ENCODE peak calls at places on chromosome 15, in nine cellular contexts. Y, W, H, N, F, E, A, P and L are unnamed samples.
A peak's percentile ranks its signal among the peaks of the same experiment; 100 is the strongest.

GRCh38 chr15:68700395-68701123 is 120.1 kb downstream of the ANP32A start:
- DNase-seq in F (no peak), A (no peak), Y (peak; percentile 58), N (no peak), P (no peak), E (no peak), W (peak; percentile 81), H (no peak), L (peak; percentile 97)

GRCh38 chr15:95884276-95884675 is 446.2 kb upstream of the NR2F2 start:
- DNase-seq in W (no peak), P (no peak), Y (peak; percentile 60), F (no peak), H (no peak), A (peak; percentile 23), N (no peak), E (no peak), L (peak; percentile 19)

GRCh38 chr15:83305696-83306291 is 21.3 kb upstream of the BNC1 start:
- DNase-seq in F (peak; percentile 87), Y (peak; percentile 65), H (peak; percentile 89), E (no peak), W (peak; percentile 71), N (no peak), A (no peak), P (peak; percentile 83), L (peak; percentile 62)

GRCh38 chr15:44468713-44469385 is 41.4 kb downstream of the CTDSPL2 start:
- DNase-seq in Y (no peak), F (peak; percentile 58), E (no peak), N (no peak), P (peak; percentile 84), H (peak; percentile 42), W (no peak), A (no peak), L (peak; percentile 85)

GRCh38 chr15:68843425-68844311 is 23.0 kb upstream of the ANP32A start:
- DNase-seq in N (no peak), W (peak; percentile 23), E (peak; percentile 85), Y (peak; percentile 80), A (peak; percentile 45), P (no peak), H (no peak), F (peak; percentile 4), L (no peak)

GRCh38 chr15:41848595-41848994 is 9.9 kb downstream of the PLA2G4B start:
- DNase-seq in A (no peak), N (no peak), P (no peak), W (no peak), E (no peak), Y (no peak), F (no peak), H (no peak), L (no peak)

GRCh38 chr15:38627684-38628277 is 63.2 kb upstream of the RASGRP1 start:
- DNase-seq in Y (no peak), F (no peak), E (no peak), P (no peak), H (no peak), A (no peak), N (no peak), W (no peak), L (no peak)

GRCh38 chr15:48395532-48396011 is 64.3 kb downstream of the DUT start:
- DNase-seq in E (no peak), H (no peak), Y (no peak), N (no peak), W (no peak), A (no peak), P (peak; percentile 85), F (peak; percentile 10), L (peak; percentile 82)

GRCh38 chr15:24878153-24878552 is 76.6 kb upstream of the SNRPN start:
- DNase-seq in F (peak; percentile 36), N (no peak), W (no peak), H (no peak), P (peak; percentile 1), Y (no peak), A (no peak), E (no peak), L (no peak)

DNA sequence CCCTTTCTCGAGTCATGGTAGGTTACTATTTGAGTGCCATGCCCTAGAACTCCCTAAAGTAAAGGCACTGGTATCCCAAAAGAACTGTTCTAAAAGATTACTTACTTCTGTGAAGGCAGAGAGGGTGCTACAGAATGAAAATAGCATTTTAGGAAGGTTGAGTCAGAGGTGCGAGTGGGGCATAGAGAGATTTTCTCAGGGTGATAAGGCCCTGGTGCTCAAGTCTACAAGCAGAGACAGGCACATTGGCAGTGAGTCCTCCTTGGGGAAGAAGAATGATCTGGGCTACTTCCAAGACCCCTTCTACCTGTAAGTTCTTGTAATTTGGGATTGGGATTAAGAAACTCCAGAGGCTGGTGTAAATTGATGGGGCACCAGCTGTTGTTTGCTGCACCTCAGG is 96.7 kb downstream of the AKAP13 start:
- DNase-seq in E (no peak), N (no peak), H (no peak), W (no peak), Y (no peak), F (no peak), A (no peak), P (peak; percentile 73), L (no peak)
- H3K36me3 ChIP-seq in E (peaks cover 16% of the 10 kb centered on the region), N (no peaks in the 10 kb centered on the region), H (no peaks in the 10 kb centered on the region), W (no peaks in the 10 kb centered on the region), Y (no peaks in the 10 kb centered on the region), F (no peaks in the 10 kb centered on the region), A (no peaks in the 10 kb centered on the region), P (no peaks in the 10 kb centered on the region), L (no peaks in the 10 kb centered on the region)

DNA sequence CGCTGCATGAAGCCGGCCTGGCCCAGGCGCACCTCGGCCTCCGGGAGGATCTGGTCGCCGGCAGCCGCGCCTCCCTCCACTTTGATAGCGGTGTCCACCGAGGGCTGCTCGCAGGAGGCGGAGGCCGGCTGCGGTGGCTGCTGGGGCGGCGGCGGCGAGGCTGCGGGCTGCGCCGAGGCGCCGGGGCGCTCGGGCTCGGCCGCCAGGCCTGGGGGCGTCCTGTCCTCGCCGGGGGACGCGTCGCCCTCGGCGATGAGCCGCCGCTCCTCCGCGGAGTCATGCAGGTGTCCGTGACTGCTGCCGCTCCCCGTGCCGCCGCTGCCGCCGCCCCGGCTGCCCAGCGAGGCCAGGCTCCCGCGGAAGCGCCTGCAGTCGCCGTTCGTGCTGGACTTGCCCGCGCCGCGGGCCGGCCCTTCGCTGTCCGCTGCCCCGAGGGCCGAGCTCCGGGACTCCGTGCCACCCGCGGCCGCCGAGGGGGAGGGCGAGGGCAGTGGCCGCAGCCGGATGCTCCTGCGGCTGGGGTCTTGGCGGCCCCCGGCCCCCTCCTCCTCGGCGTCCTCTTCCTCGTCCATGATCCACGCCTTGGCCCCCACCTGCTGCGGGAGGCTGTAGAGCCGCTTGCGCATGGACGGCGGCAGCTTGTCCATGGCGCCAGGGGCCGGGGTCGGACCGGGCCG is 996 bp downstream of the HCN4 start:
- DNase-seq in E (no peak), Y (peak; percentile 64), H (no peak), P (no peak), A (no peak), W (peak; percentile 25), F (no peak), N (no peak), L (peak; percentile 88)
- H3K4me3 ChIP-seq in E (no peak overlapping the region), Y (peak overlapping the region; percentile 85), H (no peak overlapping the region), P (no peak overlapping the region), A (peak overlapping the region; percentile 89), W (peak overlapping the region; percentile 42), F (no peak overlapping the region), N (no peak overlapping the region), L (no peak overlapping the region)

GRCh38 chr15:99303881-99304280 is 52.6 kb downstream of the LRRC28 start:
- DNase-seq in F (no peak), H (no peak), P (no peak), Y (no peak), A (no peak), E (no peak), N (no peak), W (no peak), L (no peak)

GRCh38 chr15:99310745-99311144 is 59.5 kb downstream of the LRRC28 start:
- DNase-seq in H (no peak), Y (no peak), P (no peak), N (no peak), F (no peak), E (no peak), A (no peak), W (no peak), L (no peak)

GRCh38 chr15:99305761-99306505 is 54.7 kb downstream of the LRRC28 start:
- DNase-seq in N (no peak), F (peak; percentile 65), A (peak; percentile 17), H (no peak), W (peak; percentile 42), E (no peak), Y (peak; percentile 58), P (peak; percentile 68), L (peak; percentile 66)

GRCh38 chr15:99306694-99307338 is 55.5 kb downstream of the LRRC28 start:
- DNase-seq in Y (peak; percentile 62), H (no peak), W (peak; percentile 29), E (no peak), A (peak; percentile 48), N (no peak), P (no peak), F (no peak), L (no peak)

DNA sequence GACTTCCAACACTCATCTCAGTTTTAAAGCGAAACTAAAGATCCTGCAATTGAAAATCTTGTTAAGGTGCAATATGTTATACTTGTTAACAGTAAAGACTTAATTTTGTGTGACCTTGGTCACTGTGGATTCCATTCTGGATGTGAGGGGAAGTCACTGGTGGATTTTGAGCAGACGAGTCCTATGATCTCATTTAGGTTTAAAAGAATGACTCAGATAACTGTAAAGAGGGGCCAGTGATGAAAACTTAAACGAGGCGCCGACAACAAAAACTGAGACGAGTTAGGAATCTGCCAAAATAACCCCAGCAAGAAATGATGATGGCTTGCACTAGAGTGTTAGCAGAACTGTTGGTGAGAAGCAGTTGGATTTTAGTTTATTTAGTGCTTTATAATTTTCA is 56.5 kb downstream of the LRRC28 start:
- DNase-seq in F (no peak), H (no peak), P (no peak), N (no peak), A (no peak), W (no peak), E (no peak), Y (no peak), L (no peak)
- H2AFZ ChIP-seq in F (no peak overlapping the region), H (no peak overlapping the region), P (no peak overlapping the region), N (no peak overlapping the region), A (no peak overlapping the region), W (no peak overlapping the region), E (no peak overlapping the region), Y (no peak overlapping the region), L (peak overlapping the region; percentile 66)

GRCh38 chr15:52054381-52054780 is 35.4 kb downstream of the MAPK6 start:
- DNase-seq in F (peak; percentile 70), Y (no peak), H (peak; percentile 48), P (no peak), A (no peak), N (no peak), W (no peak), E (no peak), L (no peak)

GRCh38 chr15:52052076-52052935 is 33.3 kb downstream of the MAPK6 start:
- DNase-seq in H (no peak), P (no peak), N (no peak), W (no peak), F (no peak), Y (no peak), A (no peak), E (no peak), L (no peak)

GRCh38 chr15:52056496-52056895 is 37.5 kb downstream of the MAPK6 start:
- DNase-seq in H (no peak), P (no peak), F (no peak), Y (no peak), N (no peak), E (no peak), A (no peak), W (no peak), L (no peak)

GRCh38 chr15:52060511-52060910 is 41.5 kb downstream of the MAPK6 start:
- DNase-seq in Y (no peak), E (no peak), P (no peak), H (no peak), W (no peak), A (no peak), F (no peak), N (no peak), L (no peak)

GRCh38 chr15:52056001-52056400 is 37.0 kb downstream of the MAPK6 start:
- DNase-seq in H (no peak), A (no peak), W (no peak), N (no peak), P (no peak), F (no peak), Y (no peak), E (no peak), L (no peak)
- H3K36me3 ChIP-seq in H (peaks cover 11% of the 10 kb centered on the region), A (peaks cover 19% of the 10 kb centered on the region), W (no peaks in the 10 kb centered on the region), N (peaks cover 35% of the 10 kb centered on the region), P (peaks cover 31% of the 10 kb centered on the region), F (peaks cover 32% of the 10 kb centered on the region), Y (peaks cover 22% of the 10 kb centered on the region), E (peaks cover 97% of the 10 kb centered on the region), L (peaks cover 60% of the 10 kb centered on the region)